ENCODE peak calls at places on chromosome 20, in ten cellular contexts. Q is kidney epithelial cell, O is H1, Y is ascending aorta, W is fibroblast of lung, E is heart right ventricle, Z is left ventricle myocardium inferior, R is HCT116, F is retinal pigment epithelial cell, X is OCI-LY7. B is an unnamed sample.

GRCh38 chr20:49894073-49894470 is 21.3 kb downstream of the SPATA2 start:
- DNase-seq in E (no peak), Q (no peak), Y (no peak), Z (no peak), O (no peak), X (no peak), R (no peak), F (no peak), W (no peak), B (no peak)

GRCh38 chr20:61959301-61959700 is 106.4 kb downstream of the TAF4 start:
- DNase-seq in E (no peak), F (no peak), X (peak; percentile 8), Q (no peak), Y (no peak), W (no peak), Z (no peak), O (peak; percentile 27), R (peak; percentile 28), B (no peak)

GRCh38 chr20:9149796-9150195 is 80.9 kb downstream of the PLCB4 start:
- DNase-seq in Y (no peak), O (no peak), W (no peak), F (no peak), R (no peak), Q (no peak), E (no peak), Z (no peak), X (no peak), B (no peak)

GRCh38 chr20:53735536-53736050 is 142.0 kb upstream of the ZNF217 start:
- DNase-seq in Y (no peak), Z (no peak), F (peak; percentile 88), R (no peak), O (no peak), W (peak; percentile 99), Q (peak; percentile 88), X (no peak), E (no peak), B (peak; percentile 93)

GRCh38 chr20:53826597-53827291 is 233.1 kb upstream of the ZNF217 start:
- DNase-seq in Y (no peak), E (no peak), R (no peak), F (no peak), O (no peak), W (no peak), X (peak; percentile 84), Z (no peak), Q (peak; percentile 91), B (no peak)

GRCh38 chr20:49979030-49979832 is 3.5 kb upstream of the SNAI1 start:
- DNase-seq in R (peak; percentile 38), Q (no peak), W (peak; percentile 48), O (no peak), X (peak; percentile 69), F (no peak), Y (peak; percentile 78), Z (no peak), E (peak; percentile 65), B (no peak)

GRCh38 chr20:58251979-58252591 is 23.6 kb upstream of the ANKRD60 start:
- DNase-seq in F (no peak), Z (no peak), X (no peak), R (peak; percentile 80), Y (no peak), E (no peak), W (peak; percentile 91), O (no peak), Q (peak; percentile 71), B (peak; percentile 59)

GRCh38 chr20:18138639-18139583 is 1.2 kb downstream of the KAT14 start:
- DNase-seq in Z (no peak), F (no peak), W (no peak), X (peak; percentile 25), O (no peak), R (no peak), Q (no peak), Y (no peak), E (no peak), B (no peak)

GRCh38 chr20:46073443-46073842 is 16.3 kb downstream of the NCOA5 start:
- DNase-seq in Y (no peak), R (no peak), Z (no peak), E (no peak), X (no peak), W (peak; percentile 49), Q (no peak), O (no peak), F (no peak), B (no peak)

GRCh38 chr20:14616003-14616402 is 278.6 kb upstream of the FLRT3 start:
- DNase-seq in W (no peak), X (no peak), F (no peak), O (no peak), E (no peak), Z (no peak), R (no peak), Y (no peak), Q (no peak), B (no peak)

GRCh38 chr20:4444404-4444803 is 277.3 kb upstream of the PRND start:
- DNase-seq in E (no peak), W (peak; percentile 88), F (no peak), Q (no peak), X (no peak), Y (no peak), O (no peak), R (no peak), Z (no peak), B (peak; percentile 73)

GRCh38 chr20:41029150-41029872 is 689 bp downstream of the TOP1 start:
- DNase-seq in F (no peak), O (no peak), X (no peak), Z (peak; percentile 34), R (no peak), Y (peak; percentile 61), W (no peak), E (peak; percentile 39), Q (no peak), B (no peak)

GRCh38 chr20:51022803-51023616 is at the start of gene KCNG1:
- DNase-seq in Y (no peak), O (peak; percentile 56), R (peak; percentile 49), E (peak; percentile 70), Z (peak; percentile 68), F (peak; percentile 35), X (no peak), W (peak; percentile 78), Q (peak; percentile 2), B (no peak)

GRCh38 chr20:58650181-58650775 is 805 bp upstream of the STX16 start:
- DNase-seq in Y (no peak), Z (peak; percentile 29), R (no peak), X (no peak), F (no peak), O (no peak), W (peak; percentile 24), Q (no peak), E (peak; percentile 45), B (no peak)

GRCh38 chr20:9235518-9235917 is 166.6 kb downstream of the PLCB4 start:
- DNase-seq in W (peak; percentile 55), X (no peak), Z (no peak), F (no peak), Q (peak; percentile 51), O (no peak), Y (no peak), R (no peak), E (no peak), B (peak; percentile 79)

GRCh38 chr20:43506238-43506637 is 1.3 kb upstream of the L3MBTL1 start:
- DNase-seq in Q (no peak), R (no peak), Y (no peak), X (no peak), O (no peak), E (no peak), W (no peak), Z (no peak), F (no peak), B (no peak)

GRCh38 chr20:43507150-43508080 is at the start of gene L3MBTL1:
- DNase-seq in Z (peak; percentile 50), E (peak; percentile 55), R (peak; percentile 33), O (no peak), F (no peak), X (no peak), W (peak; percentile 36), Q (peak; percentile 16), Y (no peak), B (no peak)

GRCh38 chr20:43511879-43512278 is 4.4 kb downstream of the L3MBTL1 start:
- DNase-seq in R (no peak), E (no peak), Q (no peak), Y (no peak), X (no peak), Z (no peak), W (no peak), O (no peak), F (no peak), B (no peak)

GRCh38 chr20:43508106-43508505 is 609 bp downstream of the L3MBTL1 start:
- DNase-seq in R (no peak), E (no peak), O (no peak), Z (no peak), Y (peak; percentile 63), W (no peak), Q (no peak), F (no peak), X (no peak), B (no peak)

GRCh38 chr20:43508604-43509040 is 1.1 kb downstream of the L3MBTL1 start:
- DNase-seq in Q (no peak), W (no peak), X (no peak), O (no peak), R (no peak), F (no peak), Z (no peak), Y (no peak), E (no peak), B (no peak)
- H3K4me3 ChIP-seq in Q (no peak overlapping the region), W (no peak overlapping the region), X (no peak overlapping the region), O (peak overlapping the region; percentile 62), R (peak overlapping the region; percentile 57), F (no peak overlapping the region), Z (peak overlapping the region; percentile 73), Y (peak overlapping the region; percentile 64), E (no peak overlapping the region), B (no peak overlapping the region)

GRCh38 chr20:63496404-63497120 is 2.3 kb downstream of the EEF1A2 start:
- DNase-seq in R (no peak), F (no peak), Y (no peak), Z (no peak), Q (no peak), E (no peak), W (no peak), X (no peak), O (no peak), B (no peak)
- TF ChIP-seq CTCF in R (peak; percentile 18), F (no peak), Y (no peak), Z (peak; percentile 23), Q (no peak), E (peak; percentile 19), W (no peak), X (no peak), O (no peak), B (no peak)

GRCh38 chr20:32907886-32908285 is 49.2 kb downstream of the EFCAB8 start:
- DNase-seq in F (no peak), X (no peak), R (no peak), W (no peak), Y (no peak), Q (no peak), O (no peak), Z (peak; percentile 26), E (peak; percentile 19), B (no peak)
- H3K4me3 ChIP-seq in F (no peak overlapping the region), X (no peak overlapping the region), R (no peak overlapping the region), W (no peak overlapping the region), Y (no peak overlapping the region), Q (no peak overlapping the region), O (no peak overlapping the region), Z (no peak overlapping the region), E (no peak overlapping the region), B (no peak overlapping the region)

DNA sequence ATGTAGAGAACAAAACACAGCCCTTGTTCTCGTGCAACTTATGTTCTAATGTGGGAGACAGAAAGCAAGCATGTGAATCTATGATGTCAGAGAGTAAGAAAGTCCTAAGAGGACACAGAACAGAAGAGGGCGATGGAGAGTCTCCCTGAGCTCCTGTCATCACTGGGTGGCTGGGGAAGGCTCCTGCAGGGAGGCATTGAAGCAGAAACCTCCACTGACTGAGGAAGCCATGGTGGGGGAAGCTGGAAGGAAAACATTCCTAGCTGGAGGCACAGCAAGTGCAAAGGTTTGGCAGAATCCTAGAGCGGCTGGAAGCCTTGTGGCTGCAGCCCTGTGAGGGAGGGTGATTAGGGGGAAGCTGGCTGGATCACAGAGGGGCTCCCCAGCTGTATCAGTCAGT is 248.0 kb downstream of the CDH26 start:
- DNase-seq in Y (no peak), E (no peak), X (peak; percentile 19), F (no peak), Q (peak; percentile 44), R (peak; percentile 2), O (no peak), W (peak; percentile 35), Z (no peak), B (no peak)
- TF ChIP-seq CTCF in Y (no peak), E (no peak), X (peak; percentile 62), F (peak; percentile 73), Q (peak; percentile 60), R (peak; percentile 42), O (peak; percentile 52), W (peak; percentile 42), Z (peak; percentile 24), B (peak; percentile 67)